ENCODE peak calls at places on chromosome 18, in nine cellular contexts. X is OCI-LY7; H is CD8-positive, alpha-beta memory T cell; M is tibial artery; L is CD8-positive, alpha-beta T cell; S is H7; Y is endodermal cell; V is keratinocyte; C is Peyer's patch. R is an unnamed sample. For H3K36me3, the result is how much of the 10 kb centered on the place peaks cover.

GRCh38 chr18:74402806-74403433 is 54.2 kb downstream of the DIPK1C start:
- DNase-seq in X (no peak), H (no peak), M (no peak), L (no peak), S (no peak), Y (peak), V (no peak), C (no peak), R (no peak)

GRCh38 chr18:52219102-52219501 is 120.9 kb upstream of the DCC start:
- DNase-seq in X (no peak), H (no peak), M (no peak), L (no peak), S (no peak), Y (no peak), V (no peak), C (no peak), R (no peak)

GRCh38 chr18:41131050-41131449 is 824.0 kb upstream of the PIK3C3 start:
- DNase-seq in X (no peak), H (no peak), M (no peak), L (no peak), S (no peak), Y (no peak), V (no peak), C (no peak), R (no peak)

GRCh38 chr18:29651121-29651675 is 1391.3 kb downstream of the DSC3 start:
- DNase-seq in X (no peak), H (no peak), M (no peak), L (no peak), S (no peak), Y (no peak), V (no peak), C (no peak), R (peak)

GRCh38 chr18:67510831-67511230 is 5.7 kb downstream of the DSEL start:
- DNase-seq in X (no peak), H (no peak), M (no peak), L (no peak), S (no peak), Y (no peak), V (no peak), C (no peak), R (no peak)

GRCh38 chr18:70015127-70015526 is 67.5 kb upstream of the CD226 start:
- DNase-seq in X (no peak), H (no peak), M (no peak), L (no peak), S (no peak), Y (no peak), V (no peak), C (no peak), R (peak)

GRCh38 chr18:10926565-10927194 is 222.7 kb downstream of the PIEZO2 start:
- DNase-seq in X (no peak), H (no peak), M (no peak), L (no peak), S (peak), Y (no peak), V (no peak), C (no peak), R (peak)

GRCh38 chr18:59881728-59882685 is 17.8 kb upstream of the PMAIP1 start:
- DNase-seq in X (no peak), H (no peak), M (no peak), L (peak), S (no peak), Y (peak), V (no peak), C (peak), R (peak)

GRCh38 chr18:78677483-78678317 is 301.9 kb upstream of the SALL3 start:
- DNase-seq in X (no peak), H (no peak), M (no peak), L (no peak), S (no peak), Y (no peak), V (no peak), C (no peak), R (no peak)

GRCh38 chr18:74773171-74773624 is 175.5 kb downstream of the ZNF407 start:
- DNase-seq in X (no peak), H (no peak), M (no peak), L (no peak), S (no peak), Y (no peak), V (no peak), C (no peak), R (no peak)

GRCh38 chr18:33097126-33097525 is 324.3 kb upstream of the KLHL14 start:
- DNase-seq in X (no peak), H (no peak), M (no peak), L (no peak), S (no peak), Y (no peak), V (no peak), C (no peak), R (no peak)

GRCh38 chr18:45829896-45830295 is 4.4 kb downstream of the SIGLEC15 start:
- DNase-seq in X (no peak), H (no peak), M (no peak), L (no peak), S (no peak), Y (no peak), V (no peak), C (no peak), R (no peak)

GRCh38 chr18:46097378-46097852 is 681 bp downstream of the ATP5F1A start:
- DNase-seq in X (peak), H (no peak), M (no peak), L (no peak), S (no peak), Y (no peak), V (no peak), C (no peak), R (peak)

GRCh38 chr18:57869228-57869627 is 66.1 kb upstream of the ATP8B1 start:
- DNase-seq in X (no peak), H (no peak), M (no peak), L (no peak), S (no peak), Y (no peak), V (no peak), C (no peak), R (no peak)

GRCh38 chr18:55338955-55339662 is 248.9 kb downstream of the TCF4 start:
- DNase-seq in X (no peak), H (no peak), M (no peak), L (no peak), S (no peak), Y (no peak), V (no peak), C (no peak), R (no peak)

GRCh38 chr18:33334781-33335180 is 105.7 kb downstream of the CCDC178 start:
- DNase-seq in X (no peak), H (no peak), M (no peak), L (no peak), S (no peak), Y (no peak), V (no peak), C (no peak), R (no peak)

GRCh38 chr18:40821596-40822243 is 1133.3 kb upstream of the PIK3C3 start:
- DNase-seq in X (no peak), H (no peak), M (peak), L (no peak), S (no peak), Y (peak), V (no peak), C (peak), R (no peak)

GRCh38 chr18:22424564-22424963 is 6.8 kb upstream of the CTAGE1 start:
- DNase-seq in X (no peak), H (no peak), M (no peak), L (no peak), S (no peak), Y (no peak), V (no peak), C (no peak), R (no peak)

GRCh38 chr18:34128436-34128835 is 96.3 kb downstream of the NOL4 start:
- DNase-seq in X (no peak), H (no peak), M (no peak), L (no peak), S (no peak), Y (no peak), V (no peak), C (no peak), R (no peak)

GRCh38 chr18:27860011-27860410 is 316.9 kb downstream of the CDH2 start:
- DNase-seq in X (no peak), H (no peak), M (no peak), L (no peak), S (no peak), Y (no peak), V (peak), C (no peak), R (peak)

GRCh38 chr18:35005963-35006577 is 35.1 kb upstream of the MAPRE2 start:
- DNase-seq in X (peak), H (peak), M (no peak), L (no peak), S (peak), Y (peak), V (no peak), C (no peak), R (peak)

GRCh38 chr18:27541293-27541692 is 356.2 kb upstream of the CHST9 start:
- DNase-seq in X (no peak), H (no peak), M (no peak), L (no peak), S (no peak), Y (no peak), V (no peak), C (no peak), R (no peak)

GRCh38 chr18:34913837-34914755 is 127.1 kb upstream of the MAPRE2 start:
- DNase-seq in X (no peak), H (no peak), M (no peak), L (no peak), S (no peak), Y (no peak), V (no peak), C (no peak), R (no peak)

GRCh38 chr18:61921621-61922235 is 28.9 kb upstream of the RNF152 start:
- DNase-seq in X (no peak), H (no peak), M (no peak), L (no peak), S (no peak), Y (no peak), V (no peak), C (no peak), R (no peak)

GRCh38 chr18:79778291-79778791 is 19.4 kb upstream of the KCNG2 start:
- DNase-seq in X (no peak), H (no peak), M (peak), L (no peak), S (peak), Y (peak), V (no peak), C (peak), R (no peak)

GRCh38 chr18:73365018-73365417 is 497.2 kb upstream of the NETO1 start:
- DNase-seq in X (no peak), H (no peak), M (no peak), L (no peak), S (no peak), Y (no peak), V (no peak), C (no peak), R (no peak)

GRCh38 chr18:45771587-45771986 is 47.6 kb downstream of the SLC14A1 start:
- DNase-seq in X (no peak), H (no peak), M (peak), L (no peak), S (no peak), Y (no peak), V (no peak), C (no peak), R (no peak)

GRCh38 chr18:58015045-58015444 is 29.0 kb upstream of the NEDD4L start:
- DNase-seq in X (peak), H (no peak), M (no peak), L (no peak), S (peak), Y (no peak), V (no peak), C (no peak), R (no peak)

GRCh38 chr18:42477261-42477660 is 522.2 kb downstream of the PIK3C3 start:
- DNase-seq in X (no peak), H (no peak), M (no peak), L (no peak), S (no peak), Y (no peak), V (no peak), C (no peak), R (no peak)

GRCh38 chr18:50274941-50275340 is 6.4 kb downstream of the MBD1 start:
- DNase-seq in X (no peak), H (no peak), M (no peak), L (no peak), S (peak), Y (no peak), V (no peak), C (no peak), R (no peak)
- H3K36me3 ChIP-seq in X (half or more), H (half or more), M (half or more), L (half or more), S (under half), Y (half or more), V (half or more), C (under half), R (half or more)

DNA sequence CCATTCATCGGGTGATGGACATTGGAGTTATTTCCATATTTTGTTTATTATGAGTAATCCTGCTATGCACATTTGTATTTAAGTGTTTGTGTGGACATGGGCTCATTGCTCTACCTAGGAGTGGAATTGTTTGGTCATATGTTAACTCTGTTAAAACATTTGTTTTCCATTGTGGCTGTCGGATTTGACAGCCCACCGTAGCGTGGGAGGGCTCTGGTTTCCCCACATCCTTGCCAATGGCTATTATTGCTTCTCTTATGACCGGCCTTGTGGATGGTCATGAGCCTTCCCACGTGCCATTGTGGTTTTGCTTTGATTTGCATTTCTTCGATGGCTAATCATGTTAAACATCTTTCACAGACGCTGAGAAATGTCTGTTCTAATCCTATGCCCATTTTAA is 92.0 kb downstream of the ZNF236 start:
- DNase-seq in X (no peak), H (no peak), M (no peak), L (no peak), S (no peak), Y (no peak), V (no peak), C (no peak), R (no peak)
- H3K36me3 ChIP-seq in X (under half), H (under half), M (half or more), L (half or more), S (under half), Y (half or more), V (under half), C (under half), R (under half)

GRCh38 chr18:71130351-71130750 is 841.5 kb downstream of the SOCS6 start:
- DNase-seq in X (no peak), H (no peak), M (no peak), L (no peak), S (no peak), Y (no peak), V (no peak), C (no peak), R (no peak)

GRCh38 chr18:71136487-71136886 is 847.6 kb downstream of the SOCS6 start:
- DNase-seq in X (no peak), H (no peak), M (no peak), L (no peak), S (no peak), Y (no peak), V (no peak), C (no peak), R (no peak)

GRCh38 chr18:71131918-71132317 is 843.1 kb downstream of the SOCS6 start:
- DNase-seq in X (no peak), H (no peak), M (no peak), L (no peak), S (no peak), Y (no peak), V (no peak), C (no peak), R (no peak)

GRCh38 chr18:71134122-71134521 is 845.3 kb downstream of the SOCS6 start:
- DNase-seq in X (no peak), H (no peak), M (no peak), L (no peak), S (no peak), Y (no peak), V (no peak), C (no peak), R (no peak)
- H3K36me3 ChIP-seq in X (under half), H (under half), M (under half), L (under half), S (under half), Y (under half), V (under half), C (under half), R (under half)

GRCh38 chr18:56789889-56790180 is 138.7 kb downstream of the WDR7 start:
- DNase-seq in X (no peak), H (no peak), M (no peak), L (no peak), S (no peak), Y (no peak), V (no peak), C (no peak), R (no peak)
- H3K36me3 ChIP-seq in X (under half), H (under half), M (under half), L (under half), S (under half), Y (under half), V (under half), C (under half), R (under half)

GRCh38 chr18:54280206-54280550 is 10.9 kb downstream of the POLI start:
- DNase-seq in X (no peak), H (no peak), M (no peak), L (no peak), S (peak), Y (peak), V (no peak), C (no peak), R (no peak)

GRCh38 chr18:54279477-54280205 is 10.3 kb downstream of the POLI start:
- DNase-seq in X (no peak), H (no peak), M (no peak), L (no peak), S (no peak), Y (no peak), V (no peak), C (no peak), R (no peak)

GRCh38 chr18:54278615-54279014 is 9.3 kb downstream of the POLI start:
- DNase-seq in X (no peak), H (no peak), M (no peak), L (no peak), S (no peak), Y (no peak), V (no peak), C (no peak), R (no peak)

GRCh38 chr18:54284967-54285785 is 15.9 kb downstream of the POLI start:
- DNase-seq in X (no peak), H (no peak), M (no peak), L (no peak), S (no peak), Y (no peak), V (no peak), C (no peak), R (peak)

DNA sequence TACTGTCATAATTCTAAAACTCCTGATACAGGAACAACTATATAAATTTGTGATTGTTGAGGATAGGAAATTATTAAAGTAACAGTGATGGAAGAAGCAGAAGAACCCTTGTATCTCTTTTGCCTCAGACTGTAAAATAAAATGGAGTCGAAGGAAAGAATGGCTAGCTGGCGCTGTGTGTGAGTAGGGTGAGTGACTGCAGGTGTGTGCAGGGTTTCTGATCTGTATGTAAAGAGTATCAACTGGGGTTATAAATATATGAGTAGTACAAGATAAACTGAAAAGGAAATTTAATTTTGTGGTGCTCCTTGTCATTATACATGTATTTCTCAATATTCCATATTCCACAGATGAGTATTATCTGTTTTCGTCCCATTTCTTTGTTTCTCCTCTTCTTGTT is 15.2 kb downstream of the POLI start:
- DNase-seq in X (no peak), H (no peak), M (no peak), L (no peak), S (no peak), Y (no peak), V (no peak), C (no peak), R (no peak)
- H3K36me3 ChIP-seq in X (half or more), H (under half), M (half or more), L (under half), S (under half), Y (half or more), V (under half), C (under half), R (half or more)

DNA sequence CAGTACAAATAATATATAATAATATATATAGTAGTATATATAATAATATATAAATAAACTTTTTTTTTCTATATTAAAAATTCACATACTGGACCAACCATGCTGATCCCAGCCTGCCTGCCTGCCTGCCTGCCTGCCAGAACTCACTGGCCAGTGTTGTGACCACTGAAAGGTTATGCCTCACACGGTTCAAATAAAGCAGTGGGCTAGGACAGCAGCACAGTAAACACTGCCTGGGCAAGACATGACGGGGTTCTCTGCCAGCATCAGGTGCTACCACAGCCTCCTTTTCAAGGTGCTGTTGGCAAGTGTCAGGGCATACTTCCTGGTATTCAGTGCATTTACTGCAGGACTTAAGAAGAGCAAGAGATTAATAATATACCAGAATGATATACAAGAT is 67.6 kb downstream of the TRAPPC8 start:
- DNase-seq in X (no peak), H (no peak), M (no peak), L (no peak), S (no peak), Y (no peak), V (no peak), C (no peak), R (no peak)
- H3K36me3 ChIP-seq in X (half or more), H (under half), M (half or more), L (under half), S (under half), Y (half or more), V (under half), C (under half), R (under half)

GRCh38 chr18:23524213-23524707 is 20.9 kb downstream of the RMC1 start:
- DNase-seq in X (no peak), H (no peak), M (no peak), L (no peak), S (no peak), Y (no peak), V (no peak), C (no peak), R (no peak)
- H3K36me3 ChIP-seq in X (half or more), H (half or more), M (half or more), L (half or more), S (under half), Y (half or more), V (under half), C (under half), R (under half)

DNA sequence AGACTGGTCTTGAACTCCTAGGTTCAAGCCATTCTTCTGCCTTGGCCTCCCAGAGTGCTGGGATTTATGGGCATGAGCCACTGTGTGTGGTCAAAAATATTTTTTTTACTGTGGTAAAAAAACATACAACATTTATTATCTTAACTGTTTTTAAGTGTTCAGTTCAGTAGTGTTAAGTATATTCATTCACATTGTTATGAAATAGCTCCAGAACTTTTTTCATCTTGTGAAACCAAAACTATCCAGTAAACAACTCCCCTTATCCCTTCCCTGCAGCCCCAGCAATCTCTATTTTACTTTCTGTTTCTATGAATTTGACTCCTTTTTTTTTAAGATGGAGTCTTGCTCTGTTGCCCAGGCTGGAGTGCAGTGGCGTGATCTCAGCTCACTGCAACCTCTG is 9.3 kb downstream of the RMC1 start:
- DNase-seq in X (no peak), H (no peak), M (no peak), L (no peak), S (no peak), Y (no peak), V (no peak), C (no peak), R (peak)
- H3K36me3 ChIP-seq in X (half or more), H (under half), M (half or more), L (under half), S (under half), Y (under half), V (under half), C (under half), R (under half)

DNA sequence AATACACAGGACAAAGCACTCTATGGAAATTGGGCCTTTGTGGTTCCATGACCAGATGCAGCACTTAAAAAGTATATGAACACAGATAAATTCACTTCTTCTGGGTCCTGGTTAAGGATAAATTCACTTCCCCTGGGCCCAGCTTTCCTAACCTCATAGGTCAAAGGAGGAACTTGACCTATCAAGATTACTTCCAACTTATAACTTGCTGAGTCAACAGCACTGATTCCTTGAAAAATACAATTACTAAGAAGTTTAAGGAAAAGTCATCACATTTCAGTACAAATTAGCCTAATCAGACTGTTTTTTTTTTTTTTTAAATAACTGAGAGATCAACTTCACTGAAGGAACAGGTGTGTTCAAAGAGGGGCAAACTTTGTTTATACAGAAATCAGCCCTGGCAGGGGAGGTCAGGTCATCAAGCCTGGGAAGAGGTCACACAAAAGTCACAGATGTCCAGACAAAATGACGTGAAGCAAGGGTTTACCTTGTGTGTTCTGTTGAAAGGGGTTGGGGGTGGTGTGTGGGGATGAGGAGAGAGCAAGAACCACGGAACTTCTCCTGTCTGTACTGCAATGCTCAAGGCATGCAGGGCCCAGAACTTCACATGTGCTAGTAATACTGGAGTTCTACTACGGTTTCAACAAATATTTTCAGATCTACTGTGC is 55.8 kb downstream of the PPP4R1 start:
- DNase-seq in X (no peak), H (no peak), M (no peak), L (no peak), S (no peak), Y (no peak), V (no peak), C (no peak), R (no peak)
- H3K36me3 ChIP-seq in X (half or more), H (under half), M (half or more), L (under half), S (under half), Y (half or more), V (under half), C (under half), R (half or more)